ENCODE peak calls at places on chromosome 18, in ten cellular contexts. One of them, this sample, is unnamed.

GRCh38 chr18:10259934-10260333 is 194.5 kb upstream of the APCDD1 start:
- DNase-seq in upper lobe of right lung: no peak
- DNase-seq in cardiac muscle cell: no peak
- DNase-seq in lung: no peak
- DNase-seq in coronary artery: no peak
- DNase-seq in epithelial cell of esophagus: peak; percentile 21
- DNase-seq in cardiac fibroblast: no peak
- DNase-seq in stomach: no peak
- DNase-seq in GM12864: no peak
- DNase-seq in GM06990: no peak
- DNase-seq in this sample: no peak

GRCh38 chr18:35355140-35355618 is 11.0 kb upstream of the ZNF24 start:
- DNase-seq in cardiac fibroblast: peak; percentile 92
- DNase-seq in upper lobe of right lung: peak; percentile 67
- DNase-seq in GM12864: peak; percentile 61
- DNase-seq in epithelial cell of esophagus: peak; percentile 81
- DNase-seq in lung: peak; percentile 73
- DNase-seq in cardiac muscle cell: peak; percentile 92
- DNase-seq in stomach: peak; percentile 73
- DNase-seq in GM06990: no peak
- DNase-seq in coronary artery: peak; percentile 82
- DNase-seq in this sample: peak; percentile 78

GRCh38 chr18:74682141-74682997 is 84.7 kb downstream of the ZNF407 start:
- DNase-seq in GM12864: no peak
- DNase-seq in upper lobe of right lung: no peak
- DNase-seq in coronary artery: no peak
- DNase-seq in epithelial cell of esophagus: peak; percentile 57
- DNase-seq in GM06990: no peak
- DNase-seq in stomach: no peak
- DNase-seq in cardiac muscle cell: peak; percentile 2
- DNase-seq in lung: no peak
- DNase-seq in cardiac fibroblast: peak; percentile 6
- DNase-seq in this sample: no peak

GRCh38 chr18:49926076-49926745 is 112.9 kb upstream of the ACAA2 start:
- DNase-seq in coronary artery: no peak
- DNase-seq in cardiac fibroblast: no peak
- DNase-seq in GM06990: no peak
- DNase-seq in upper lobe of right lung: no peak
- DNase-seq in lung: no peak
- DNase-seq in GM12864: no peak
- DNase-seq in stomach: no peak
- DNase-seq in epithelial cell of esophagus: no peak
- DNase-seq in cardiac muscle cell: no peak
- DNase-seq in this sample: no peak

GRCh38 chr18:48222118-48222517 is 187.1 kb downstream of the ZBTB7C start:
- DNase-seq in GM12864: peak; percentile 26
- DNase-seq in cardiac fibroblast: peak; percentile 66
- DNase-seq in coronary artery: no peak
- DNase-seq in stomach: peak; percentile 52
- DNase-seq in lung: peak; percentile 71
- DNase-seq in GM06990: no peak
- DNase-seq in epithelial cell of esophagus: peak; percentile 93
- DNase-seq in cardiac muscle cell: peak; percentile 81
- DNase-seq in upper lobe of right lung: no peak
- DNase-seq in this sample: peak; percentile 64

GRCh38 chr18:47983946-47984345 is 53.5 kb upstream of the SMAD2 start:
- DNase-seq in GM12864: no peak
- DNase-seq in GM06990: no peak
- DNase-seq in stomach: no peak
- DNase-seq in cardiac muscle cell: no peak
- DNase-seq in coronary artery: no peak
- DNase-seq in cardiac fibroblast: no peak
- DNase-seq in lung: no peak
- DNase-seq in upper lobe of right lung: no peak
- DNase-seq in epithelial cell of esophagus: no peak
- DNase-seq in this sample: no peak

GRCh38 chr18:62339106-62339988 is 14.2 kb downstream of the TNFRSF11A start:
- DNase-seq in GM06990: no peak
- DNase-seq in stomach: no peak
- DNase-seq in upper lobe of right lung: no peak
- DNase-seq in GM12864: no peak
- DNase-seq in epithelial cell of esophagus: peak; percentile 81
- DNase-seq in cardiac fibroblast: peak; percentile 43
- DNase-seq in lung: no peak
- DNase-seq in coronary artery: no peak
- DNase-seq in cardiac muscle cell: peak; percentile 55
- DNase-seq in this sample: no peak

GRCh38 chr18:43664487-43665008 is 387.3 kb upstream of the SYT4 start:
- DNase-seq in upper lobe of right lung: no peak
- DNase-seq in coronary artery: no peak
- DNase-seq in cardiac muscle cell: no peak
- DNase-seq in stomach: no peak
- DNase-seq in lung: no peak
- DNase-seq in GM06990: no peak
- DNase-seq in epithelial cell of esophagus: no peak
- DNase-seq in cardiac fibroblast: no peak
- DNase-seq in GM12864: no peak
- DNase-seq in this sample: no peak

GRCh38 chr18:30186245-30186644 is 856.3 kb downstream of the DSC3 start:
- DNase-seq in upper lobe of right lung: no peak
- DNase-seq in cardiac fibroblast: no peak
- DNase-seq in coronary artery: no peak
- DNase-seq in stomach: no peak
- DNase-seq in GM06990: no peak
- DNase-seq in GM12864: no peak
- DNase-seq in lung: no peak
- DNase-seq in epithelial cell of esophagus: no peak
- DNase-seq in cardiac muscle cell: no peak
- DNase-seq in this sample: no peak

DNA sequence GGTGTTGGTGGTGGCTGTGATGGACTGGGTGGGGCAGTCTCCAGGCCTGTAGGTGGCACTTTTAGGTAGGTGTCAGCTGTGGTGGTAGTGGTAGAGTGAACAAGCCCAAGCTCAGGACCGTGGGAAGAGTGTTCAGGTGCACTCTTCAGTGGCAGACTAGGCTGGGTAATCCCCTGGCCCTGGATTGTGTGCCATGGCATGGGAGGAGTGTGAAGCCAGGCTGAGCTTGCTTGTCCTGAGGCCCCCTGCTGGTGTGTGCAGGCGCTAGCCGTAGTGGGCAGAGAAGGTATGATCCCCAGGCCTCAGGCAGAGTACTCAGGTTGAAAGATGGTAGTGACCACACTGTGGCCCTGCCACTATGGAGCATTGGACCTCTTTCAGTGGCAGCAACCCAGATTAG is 850.3 kb downstream of the DSC3 start:
- DNase-seq in coronary artery: no peak
- DNase-seq in cardiac muscle cell: no peak
- DNase-seq in stomach: no peak
- DNase-seq in GM12864: no peak
- DNase-seq in epithelial cell of esophagus: no peak
- DNase-seq in cardiac fibroblast: no peak
- DNase-seq in lung: no peak
- DNase-seq in upper lobe of right lung: no peak
- DNase-seq in GM06990: no peak
- DNase-seq in this sample: peak; percentile 0
- TF ChIP-seq CTCF in coronary artery: no peak
- TF ChIP-seq CTCF in cardiac muscle cell: no peak
- TF ChIP-seq CTCF in stomach: no peak
- TF ChIP-seq CTCF in GM12864: no peak
- TF ChIP-seq CTCF in epithelial cell of esophagus: no peak
- TF ChIP-seq CTCF in cardiac fibroblast: no peak
- TF ChIP-seq CTCF in lung: no peak
- TF ChIP-seq CTCF in upper lobe of right lung: no peak
- TF ChIP-seq CTCF in GM06990: no peak
- TF ChIP-seq CTCF in this sample: peak; percentile 3

DNA sequence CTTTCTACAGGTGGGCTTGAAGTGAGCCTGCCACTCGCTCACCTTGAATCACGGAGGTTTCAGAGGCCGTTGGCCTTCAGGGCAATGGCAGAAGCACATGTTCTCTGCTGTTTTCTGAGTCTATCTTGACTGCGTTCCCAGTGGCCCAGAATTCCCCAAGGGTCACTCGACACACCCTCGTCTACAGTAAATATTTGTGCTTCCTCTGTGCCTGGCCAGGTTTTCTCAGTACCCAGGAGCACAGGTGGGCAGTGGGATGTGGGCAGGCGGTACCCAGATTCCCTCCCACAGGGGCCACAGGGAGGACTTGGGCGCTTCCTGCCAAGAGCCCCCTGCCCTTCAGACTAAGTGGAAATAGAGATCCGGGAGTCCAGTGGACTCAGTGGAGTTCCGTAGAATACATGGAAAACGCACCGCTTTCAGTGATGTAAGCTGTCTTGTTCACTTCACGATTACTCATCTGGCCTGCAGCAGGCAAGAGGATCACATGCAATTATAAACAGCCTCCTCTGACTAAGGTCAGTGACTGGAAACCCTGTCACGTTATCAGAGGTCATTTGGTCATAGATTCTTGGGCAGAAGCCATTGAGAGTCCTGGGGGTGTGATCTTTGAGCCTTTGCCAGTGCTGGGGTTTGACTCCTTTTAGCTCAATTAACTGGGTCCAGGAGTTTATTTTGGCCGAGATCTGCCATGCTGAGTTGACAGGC is 179.8 kb downstream of the NEDD4L start:
- DNase-seq in GM12864: no peak
- DNase-seq in epithelial cell of esophagus: peak; percentile 97
- DNase-seq in cardiac fibroblast: peak; percentile 88
- DNase-seq in cardiac muscle cell: peak; percentile 78
- DNase-seq in stomach: peak; percentile 85
- DNase-seq in GM06990: no peak
- DNase-seq in coronary artery: no peak
- DNase-seq in lung: peak; percentile 72
- DNase-seq in upper lobe of right lung: peak; percentile 76
- DNase-seq in this sample: no peak
- H3K4me3 ChIP-seq in GM12864: peak overlapping the region; percentile 27
- H3K4me3 ChIP-seq in epithelial cell of esophagus: peak overlapping the region; percentile 72
- H3K4me3 ChIP-seq in cardiac fibroblast: no peak overlapping the region
- H3K4me3 ChIP-seq in cardiac muscle cell: no peak overlapping the region
- H3K4me3 ChIP-seq in stomach: peak overlapping the region; percentile 34
- H3K4me3 ChIP-seq in GM06990: peak overlapping the region; percentile 30
- H3K4me3 ChIP-seq in coronary artery: no peak overlapping the region
- H3K4me3 ChIP-seq in lung: peak overlapping the region; percentile 8
- H3K4me3 ChIP-seq in upper lobe of right lung: peak overlapping the region; percentile 44
- H3K4me3 ChIP-seq in this sample: no peak overlapping the region

GRCh38 chr18:63444567-63444966 is 22.3 kb upstream of the VPS4B start:
- DNase-seq in cardiac muscle cell: peak; percentile 75
- DNase-seq in upper lobe of right lung: no peak
- DNase-seq in coronary artery: no peak
- DNase-seq in GM12864: no peak
- DNase-seq in stomach: no peak
- DNase-seq in lung: no peak
- DNase-seq in GM06990: no peak
- DNase-seq in epithelial cell of esophagus: peak; percentile 98
- DNase-seq in cardiac fibroblast: peak; percentile 74
- DNase-seq in this sample: no peak

GRCh38 chr18:63446266-63446665 is 24.0 kb upstream of the VPS4B start:
- DNase-seq in GM12864: no peak
- DNase-seq in cardiac muscle cell: no peak
- DNase-seq in upper lobe of right lung: no peak
- DNase-seq in cardiac fibroblast: no peak
- DNase-seq in coronary artery: no peak
- DNase-seq in stomach: no peak
- DNase-seq in epithelial cell of esophagus: no peak
- DNase-seq in GM06990: no peak
- DNase-seq in lung: no peak
- DNase-seq in this sample: peak; percentile 9

GRCh38 chr18:63445067-63445466 is 22.8 kb upstream of the VPS4B start:
- DNase-seq in stomach: no peak
- DNase-seq in coronary artery: no peak
- DNase-seq in cardiac muscle cell: no peak
- DNase-seq in GM12864: no peak
- DNase-seq in lung: no peak
- DNase-seq in upper lobe of right lung: no peak
- DNase-seq in epithelial cell of esophagus: peak; percentile 93
- DNase-seq in GM06990: no peak
- DNase-seq in cardiac fibroblast: no peak
- DNase-seq in this sample: no peak

GRCh38 chr18:63440897-63441296 is 18.6 kb upstream of the VPS4B start:
- DNase-seq in cardiac fibroblast: no peak
- DNase-seq in upper lobe of right lung: no peak
- DNase-seq in coronary artery: no peak
- DNase-seq in GM12864: no peak
- DNase-seq in epithelial cell of esophagus: no peak
- DNase-seq in lung: no peak
- DNase-seq in cardiac muscle cell: no peak
- DNase-seq in GM06990: no peak
- DNase-seq in stomach: no peak
- DNase-seq in this sample: peak; percentile 42

GRCh38 chr18:63443820-63444219 is 21.5 kb upstream of the VPS4B start:
- DNase-seq in epithelial cell of esophagus: peak; percentile 96
- DNase-seq in coronary artery: no peak
- DNase-seq in lung: no peak
- DNase-seq in cardiac muscle cell: no peak
- DNase-seq in stomach: no peak
- DNase-seq in GM06990: no peak
- DNase-seq in GM12864: no peak
- DNase-seq in upper lobe of right lung: no peak
- DNase-seq in cardiac fibroblast: no peak
- DNase-seq in this sample: no peak
- TF ChIP-seq CTCF in epithelial cell of esophagus: peak; percentile 57
- TF ChIP-seq CTCF in coronary artery: no peak
- TF ChIP-seq CTCF in lung: no peak
- TF ChIP-seq CTCF in cardiac muscle cell: no peak
- TF ChIP-seq CTCF in stomach: no peak
- TF ChIP-seq CTCF in GM06990: no peak
- TF ChIP-seq CTCF in GM12864: no peak
- TF ChIP-seq CTCF in upper lobe of right lung: no peak
- TF ChIP-seq CTCF in cardiac fibroblast: no peak
- TF ChIP-seq CTCF in this sample: no peak

GRCh38 chr18:6414723-6415362 is at the start of gene L3MBTL4:
- DNase-seq in upper lobe of right lung: peak; percentile 89
- DNase-seq in GM12864: no peak
- DNase-seq in cardiac muscle cell: no peak
- DNase-seq in cardiac fibroblast: no peak
- DNase-seq in stomach: peak; percentile 69
- DNase-seq in GM06990: peak; percentile 61
- DNase-seq in lung: peak; percentile 71
- DNase-seq in epithelial cell of esophagus: no peak
- DNase-seq in coronary artery: no peak
- DNase-seq in this sample: peak; percentile 61

GRCh38 chr18:6411367-6411766 is 3.3 kb downstream of the L3MBTL4 start:
- DNase-seq in cardiac muscle cell: no peak
- DNase-seq in coronary artery: no peak
- DNase-seq in stomach: no peak
- DNase-seq in GM06990: no peak
- DNase-seq in cardiac fibroblast: no peak
- DNase-seq in lung: no peak
- DNase-seq in upper lobe of right lung: no peak
- DNase-seq in epithelial cell of esophagus: no peak
- DNase-seq in GM12864: no peak
- DNase-seq in this sample: no peak

GRCh38 chr18:6412933-6413472 is 1.7 kb downstream of the L3MBTL4 start:
- DNase-seq in cardiac muscle cell: no peak
- DNase-seq in stomach: no peak
- DNase-seq in GM06990: no peak
- DNase-seq in GM12864: no peak
- DNase-seq in coronary artery: no peak
- DNase-seq in cardiac fibroblast: no peak
- DNase-seq in lung: no peak
- DNase-seq in epithelial cell of esophagus: no peak
- DNase-seq in upper lobe of right lung: no peak
- DNase-seq in this sample: no peak

GRCh38 chr18:6413554-6414117 is 1.1 kb downstream of the L3MBTL4 start:
- DNase-seq in GM12864: no peak
- DNase-seq in cardiac fibroblast: no peak
- DNase-seq in epithelial cell of esophagus: no peak
- DNase-seq in upper lobe of right lung: no peak
- DNase-seq in coronary artery: no peak
- DNase-seq in GM06990: no peak
- DNase-seq in lung: no peak
- DNase-seq in cardiac muscle cell: no peak
- DNase-seq in stomach: peak; percentile 35
- DNase-seq in this sample: no peak

GRCh38 chr18:6414118-6414722 is 491 bp downstream of the L3MBTL4 start:
- DNase-seq in lung: peak; percentile 72
- DNase-seq in upper lobe of right lung: peak; percentile 92
- DNase-seq in cardiac fibroblast: peak; percentile 10
- DNase-seq in GM06990: peak; percentile 80
- DNase-seq in stomach: peak; percentile 84
- DNase-seq in cardiac muscle cell: peak; percentile 23
- DNase-seq in GM12864: no peak
- DNase-seq in epithelial cell of esophagus: no peak
- DNase-seq in coronary artery: peak; percentile 77
- DNase-seq in this sample: peak; percentile 80
- H3K4me3 ChIP-seq in lung: peak overlapping the region; percentile 81
- H3K4me3 ChIP-seq in upper lobe of right lung: peak overlapping the region; percentile 68
- H3K4me3 ChIP-seq in cardiac fibroblast: peak overlapping the region; percentile 47
- H3K4me3 ChIP-seq in GM06990: peak overlapping the region; percentile 55
- H3K4me3 ChIP-seq in stomach: peak overlapping the region; percentile 83
- H3K4me3 ChIP-seq in cardiac muscle cell: peak overlapping the region; percentile 98
- H3K4me3 ChIP-seq in GM12864: peak overlapping the region; percentile 63
- H3K4me3 ChIP-seq in epithelial cell of esophagus: peak overlapping the region; percentile 11
- H3K4me3 ChIP-seq in coronary artery: peak overlapping the region; percentile 76
- H3K4me3 ChIP-seq in this sample: peak overlapping the region; percentile 85

This sample was measured in GM12865.